ENCODE peak calls at places on chromosome 15, in eight cellular contexts. C is NCI-H82; G is activated naive CD8-positive, alpha-beta T cell treated with anti-CD3 and anti-CD28 coated beads for 36 hours; R is cardiac fibroblast; A is kidney; B is RWPE1; I is activated T-cell treated with anti-CD3 and anti-CD28 coated beads for 24 hours; S is tibial artery. T is an unnamed sample.

GRCh38 chr15:48866141-48866563 is 11.8 kb upstream of the EID1 start:
- DNase-seq in C (no peak), G (no peak), R (peak; percentile 49), A (no peak), B (no peak), I (no peak), S (no peak), T (no peak)

GRCh38 chr15:80739919-80740318 is 39.3 kb upstream of the CEMIP start:
- DNase-seq in C (no peak), G (no peak), R (no peak), A (no peak), B (no peak), I (no peak), S (no peak), T (no peak)

GRCh38 chr15:57339321-57339720 is 37.0 kb upstream of the CGNL1 start:
- DNase-seq in C (peak; percentile 66), G (no peak), R (no peak), A (no peak), B (no peak), I (no peak), S (no peak), T (no peak)

GRCh38 chr15:78993931-78994530 is 49.2 kb upstream of the CTSH start:
- DNase-seq in C (no peak), G (no peak), R (no peak), A (peak; percentile 54), B (no peak), I (no peak), S (no peak), T (peak; percentile 48)

GRCh38 chr15:51737538-51738305 is at the start of gene LYSMD2:
- DNase-seq in C (peak; percentile 61), G (peak; percentile 81), R (peak; percentile 43), A (peak; percentile 94), B (peak; percentile 44), I (peak; percentile 54), S (peak; percentile 79), T (no peak)

GRCh38 chr15:32879980-32880379 is 162.2 kb downstream of the GREM1 start:
- DNase-seq in C (no peak), G (no peak), R (no peak), A (no peak), B (no peak), I (no peak), S (no peak), T (no peak)

GRCh38 chr15:40927497-40928346 is 1.4 kb upstream of the DLL4 start:
- DNase-seq in C (peak; percentile 88), G (peak; percentile 27), R (no peak), A (peak; percentile 69), B (no peak), I (no peak), S (no peak), T (no peak)

GRCh38 chr15:100713163-100713867 is 110.9 kb downstream of the ASB7 start:
- DNase-seq in C (no peak), G (no peak), R (peak; percentile 83), A (no peak), B (peak; percentile 99), I (no peak), S (peak; percentile 18), T (no peak)

GRCh38 chr15:89809093-89809786 is 5.4 kb downstream of the ANPEP start:
- DNase-seq in C (no peak), G (no peak), R (peak; percentile 42), A (peak; percentile 49), B (no peak), I (no peak), S (no peak), T (no peak)

GRCh38 chr15:92079047-92079446 is 225.5 kb downstream of the SLCO3A1 start:
- DNase-seq in C (peak; percentile 60), G (peak; percentile 40), R (peak; percentile 22), A (no peak), B (no peak), I (no peak), S (no peak), T (peak; percentile 6)

GRCh38 chr15:60735559-60736047 is 256.7 kb upstream of the ICE2 start:
- DNase-seq in C (no peak), G (no peak), R (no peak), A (no peak), B (no peak), I (no peak), S (no peak), T (no peak)

GRCh38 chr15:96409231-96410138 is 79.0 kb downstream of the NR2F2 start:
- DNase-seq in C (no peak), G (no peak), R (peak; percentile 20), A (no peak), B (no peak), I (no peak), S (no peak), T (no peak)

GRCh38 chr15:35209838-35210237 is 124.7 kb upstream of the NANOGP8 start:
- DNase-seq in C (no peak), G (no peak), R (no peak), A (no peak), B (no peak), I (no peak), S (no peak), T (no peak)

GRCh38 chr15:72493220-72493619 is 19.1 kb downstream of the ARIH1 start:
- DNase-seq in C (no peak), G (no peak), R (no peak), A (no peak), B (no peak), I (no peak), S (no peak), T (no peak)

GRCh38 chr15:90882781-90883525 is 1.4 kb upstream of the FES start:
- DNase-seq in C (no peak), G (no peak), R (no peak), A (no peak), B (no peak), I (no peak), S (no peak), T (no peak)

GRCh38 chr15:84605225-84605882 is 4.5 kb downstream of the ZSCAN2 start:
- DNase-seq in C (no peak), G (peak; percentile 10), R (no peak), A (no peak), B (no peak), I (no peak), S (no peak), T (no peak)

GRCh38 chr15:29618586-29618985 is 203.7 kb downstream of the TJP1 start:
- DNase-seq in C (no peak), G (no peak), R (no peak), A (no peak), B (no peak), I (no peak), S (no peak), T (no peak)

GRCh38 chr15:101090460-101090853 is 161.4 kb downstream of the CHSY1 start:
- DNase-seq in C (no peak), G (no peak), R (no peak), A (no peak), B (no peak), I (no peak), S (no peak), T (no peak)

GRCh38 chr15:39682366-39682765 is 100.3 kb downstream of the FSIP1 start:
- DNase-seq in C (no peak), G (no peak), R (no peak), A (peak; percentile 30), B (no peak), I (no peak), S (no peak), T (no peak)

GRCh38 chr15:70524470-70524869 is 238.9 kb downstream of the UACA start:
- DNase-seq in C (no peak), G (no peak), R (no peak), A (no peak), B (no peak), I (no peak), S (no peak), T (no peak)

GRCh38 chr15:95994418-95994817 is 336.1 kb upstream of the NR2F2 start:
- DNase-seq in C (no peak), G (no peak), R (peak; percentile 42), A (no peak), B (no peak), I (no peak), S (no peak), T (no peak)

GRCh38 chr15:63601026-63601726 is 4.0 kb downstream of the FBXL22 start:
- DNase-seq in C (peak; percentile 62), G (peak; percentile 62), R (peak; percentile 22), A (peak; percentile 84), B (peak; percentile 43), I (peak; percentile 38), S (no peak), T (peak; percentile 56)

GRCh38 chr15:78461171-78461881 is 23.3 kb downstream of the IREB2 start:
- DNase-seq in C (peak; percentile 25), G (no peak), R (peak; percentile 31), A (no peak), B (no peak), I (no peak), S (no peak), T (no peak)

GRCh38 chr15:32671339-32672325 is 30.1 kb downstream of the SCG5 start:
- DNase-seq in C (no peak), G (no peak), R (no peak), A (no peak), B (no peak), I (no peak), S (no peak), T (no peak)

GRCh38 chr15:69629631-69630161 is 177.1 kb downstream of the RPLP1 start:
- DNase-seq in C (no peak), G (peak; percentile 40), R (no peak), A (no peak), B (no peak), I (no peak), S (no peak), T (no peak)

GRCh38 chr15:74212494-74212893 is 9.9 kb upstream of the STRA6 start:
- DNase-seq in C (no peak), G (no peak), R (no peak), A (no peak), B (no peak), I (no peak), S (no peak), T (no peak)

GRCh38 chr15:74625693-74626092 is 10.1 kb downstream of the CLK3 start:
- DNase-seq in C (no peak), G (no peak), R (no peak), A (no peak), B (no peak), I (no peak), S (no peak), T (no peak)

GRCh38 chr15:35499723-35500122 is 46.2 kb downstream of the DPH6 start:
- DNase-seq in C (no peak), G (no peak), R (no peak), A (no peak), B (no peak), I (no peak), S (no peak), T (no peak)

GRCh38 chr15:55267401-55268053 is 22.1 kb downstream of the RAB27A start:
- DNase-seq in C (peak; percentile 74), G (peak; percentile 70), R (no peak), A (no peak), B (no peak), I (no peak), S (peak; percentile 52), T (peak; percentile 93)

GRCh38 chr15:39890640-39891039 is 29.4 kb downstream of the GPR176 start:
- DNase-seq in C (no peak), G (no peak), R (no peak), A (no peak), B (no peak), I (no peak), S (no peak), T (no peak)

GRCh38 chr15:60062826-60063225 is 58.7 kb downstream of the FOXB1 start:
- DNase-seq in C (no peak), G (no peak), R (peak; percentile 87), A (no peak), B (no peak), I (no peak), S (no peak), T (no peak)

GRCh38 chr15:77015651-77016320 is 20.9 kb downstream of the PSTPIP1 start:
- DNase-seq in C (no peak), G (no peak), R (no peak), A (no peak), B (no peak), I (no peak), S (no peak), T (no peak)

GRCh38 chr15:80579611-80580010 is 115.5 kb upstream of the ABHD17C start:
- DNase-seq in C (no peak), G (no peak), R (no peak), A (no peak), B (no peak), I (no peak), S (peak; percentile 0), T (no peak)